ENCODE peak calls at places on chromosomes 1 and 21, in seven cellular contexts. I is gastrocnemius medialis, C is GM12878, Z is OCI-LY7, Y is hepatocyte, D is tibial artery, Q is brain microvascular endothelial cell. E is an unnamed sample. For H3K36me3, the result is how much of the 10 kb centered on the place peaks cover.

GRCh38 chr1:40532844-40533424 is 1.5 kb downstream of the ZNF684 start:
- DNase-seq in D (no peak), C (peak), Z (peak), I (no peak), Q (peak), Y (peak), E (peak)

GRCh38 chr1:165659581-165659895 is 28.5 kb downstream of the MGST3 start:
- DNase-seq in Z (no peak), Y (no peak), D (no peak), I (no peak), Q (no peak), C (no peak), E (no peak)

GRCh38 chr1:168467452-168467851 is 76.3 kb downstream of the XCL2 start:
- DNase-seq in D (no peak), I (no peak), C (peak), Y (no peak), Z (no peak), Q (no peak), E (no peak)

GRCh38 chr1:106793686-106794085 is 262.8 kb upstream of the PRMT6 start:
- DNase-seq in C (no peak), I (no peak), D (no peak), Q (no peak), Y (no peak), Z (no peak), E (no peak)

GRCh38 chr21:26100573-26100972 is 70.0 kb downstream of the APP start:
- DNase-seq in Z (no peak), Q (no peak), D (no peak), C (no peak), I (no peak), Y (no peak), E (no peak)

GRCh38 chr1:9309080-9309479 is 16.4 kb downstream of the SPSB1 start:
- DNase-seq in Y (no peak), Z (no peak), Q (no peak), I (no peak), D (no peak), C (no peak), E (no peak)

GRCh38 chr1:88117597-88117996 is 566.5 kb upstream of the PKN2 start:
- DNase-seq in Q (no peak), Y (no peak), C (no peak), I (no peak), D (no peak), Z (no peak), E (no peak)

GRCh38 chr1:92404661-92405060 is 82.1 kb downstream of the GFI1 start:
- DNase-seq in Y (no peak), I (no peak), D (no peak), Z (no peak), Q (peak), C (no peak), E (no peak)

GRCh38 chr1:24932725-24933294 is 2.7 kb upstream of the RUNX3 start:
- DNase-seq in C (no peak), Z (no peak), D (no peak), Q (no peak), Y (no peak), I (no peak), E (no peak)

GRCh38 chr1:27960762-27961645 is 1.2 kb downstream of the XKR8 start:
- DNase-seq in Y (no peak), D (peak), Q (no peak), Z (no peak), I (no peak), C (no peak), E (no peak)

GRCh38 chr1:170085089-170085488 is 10.6 kb upstream of the KIFAP3 start:
- DNase-seq in Z (no peak), C (no peak), D (no peak), Y (no peak), Q (no peak), I (no peak), E (no peak)

GRCh38 chr1:205600085-205600484 is 31.7 kb downstream of the ELK4 start:
- DNase-seq in D (no peak), Q (peak), Z (no peak), Y (no peak), C (no peak), I (no peak), E (no peak)

GRCh38 chr1:82920418-82921248 is 1078.3 kb downstream of the TTLL7 start:
- DNase-seq in C (no peak), Z (peak), Y (peak), Q (no peak), D (no peak), I (no peak), E (no peak)

GRCh38 chr1:66644331-66644730 is 107.9 kb upstream of the DYNLT5 start:
- DNase-seq in Q (no peak), Z (no peak), D (no peak), C (no peak), I (no peak), Y (no peak), E (no peak)

GRCh38 chr1:165253818-165254254 is 102.7 kb downstream of the LMX1A start:
- DNase-seq in Z (no peak), Y (no peak), Q (no peak), I (no peak), C (no peak), D (no peak), E (no peak)

GRCh38 chr21:46551636-46552241 is 53.1 kb downstream of the S100B start:
- DNase-seq in C (no peak), Q (no peak), D (no peak), Y (no peak), Z (peak), I (no peak), E (peak)

GRCh38 chr1:66648896-66649597 is 103.2 kb upstream of the DYNLT5 start:
- DNase-seq in C (peak), Y (no peak), D (no peak), Q (no peak), I (no peak), Z (peak), E (peak)

GRCh38 chr1:79741720-79742421 is 735.3 kb upstream of the ADGRL4 start:
- DNase-seq in D (no peak), Y (no peak), Z (peak), Q (no peak), I (no peak), C (peak), E (peak)

GRCh38 chr1:25027876-25028586 is 98.0 kb upstream of the RUNX3 start:
- DNase-seq in D (no peak), C (no peak), I (no peak), Q (no peak), Y (no peak), Z (no peak), E (no peak)

GRCh38 chr1:83716641-83717040 is 282.3 kb downstream of the TTLL7 start:
- DNase-seq in C (no peak), Z (no peak), Q (no peak), Y (no peak), I (no peak), D (no peak), E (no peak)

GRCh38 chr1:198064181-198064580 is 92.6 kb upstream of the NEK7 start:
- DNase-seq in C (no peak), Z (no peak), Q (no peak), D (no peak), I (no peak), Y (no peak), E (no peak)

GRCh38 chr1:244874974-244875579 is 10.7 kb upstream of the HNRNPU start:
- DNase-seq in C (no peak), Q (no peak), Z (no peak), Y (no peak), I (no peak), D (no peak), E (no peak)

GRCh38 chr1:232334811-232335210 is 295.1 kb downstream of the SIPA1L2 start:
- DNase-seq in I (no peak), Q (no peak), Y (no peak), Z (no peak), D (no peak), C (no peak), E (no peak)

GRCh38 chr21:45962531-45963224 is 18.9 kb upstream of the COL6A1 start:
- DNase-seq in Q (no peak), Z (no peak), Y (no peak), D (no peak), C (no peak), I (no peak), E (no peak)

GRCh38 chr1:12114916-12115315 is 51.8 kb downstream of the TNFRSF8 start:
- DNase-seq in C (no peak), Y (no peak), I (no peak), D (no peak), Q (no peak), Z (no peak), E (no peak)

GRCh38 chr1:236854602-236854978 is 59.5 kb downstream of the MTR start:
- DNase-seq in I (no peak), C (no peak), Y (no peak), Z (no peak), D (no peak), Q (peak), E (no peak)
- H3K4me3 ChIP-seq in I (no peak), C (no peak), Y (no peak), Z (no peak), D (no peak), Q (no peak), E (no peak)

GRCh38 chr1:109947582-109948284 is 36.8 kb upstream of the AHCYL1 start:
- DNase-seq in Z (no peak), Y (no peak), I (no peak), D (no peak), C (no peak), Q (no peak), E (no peak)

GRCh38 chr1:109950033-109950432 is 34.5 kb upstream of the AHCYL1 start:
- DNase-seq in I (no peak), Y (no peak), D (no peak), C (no peak), Z (no peak), Q (no peak), E (no peak)

GRCh38 chr1:109948285-109948630 is 36.3 kb upstream of the AHCYL1 start:
- DNase-seq in I (no peak), Q (no peak), Z (no peak), C (no peak), Y (no peak), D (no peak), E (no peak)

GRCh38 chr1:109942434-109942833 is 31.8 kb downstream of the CSF1 start:
- DNase-seq in Q (no peak), C (no peak), I (no peak), D (no peak), Z (no peak), Y (no peak), E (no peak)

DNA sequence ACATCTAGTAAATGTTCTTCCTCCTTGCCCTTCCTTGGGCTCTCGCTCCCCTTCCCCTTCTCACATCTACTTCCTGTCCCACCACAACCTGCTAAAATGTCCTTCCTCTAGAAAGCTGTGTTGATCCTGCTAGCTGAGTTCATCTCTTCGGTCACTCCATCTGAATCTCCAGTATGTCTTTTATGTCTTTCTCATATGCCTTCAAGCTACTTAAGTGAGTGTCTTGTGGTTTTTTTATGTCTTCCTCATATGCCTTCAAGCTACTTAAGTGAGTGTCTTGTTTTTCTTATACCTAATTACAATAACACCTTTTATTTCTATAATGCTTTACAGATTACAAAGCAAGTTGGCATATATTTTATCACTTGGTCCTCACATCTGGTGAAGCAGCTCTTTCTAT is 33.9 kb downstream of the CSF1 start:
- DNase-seq in Y (no peak), I (no peak), C (no peak), Z (no peak), Q (no peak), D (no peak), E (no peak)
- H3K36me3 ChIP-seq in Y (under half), I (under half), C (under half), Z (under half), Q (under half), D (under half), E (under half)

GRCh38 chr1:201906336-201906735 is 17.6 kb downstream of the SHISA4 start:
- DNase-seq in D (no peak), Z (no peak), I (no peak), Y (no peak), C (no peak), Q (no peak), E (no peak)

GRCh38 chr1:201904579-201904978 is 15.9 kb downstream of the SHISA4 start:
- DNase-seq in Z (no peak), Y (peak), C (no peak), Q (peak), I (no peak), D (peak), E (no peak)

GRCh38 chr1:201905234-201905890 is 16.7 kb downstream of the SHISA4 start:
- DNase-seq in Y (no peak), Z (no peak), C (no peak), D (no peak), Q (no peak), I (no peak), E (no peak)

GRCh38 chr1:201911827-201912571 is 23.3 kb downstream of the SHISA4 start:
- DNase-seq in C (no peak), Q (no peak), Z (no peak), D (no peak), I (no peak), Y (no peak), E (no peak)

GRCh38 chr1:201907621-201908020 is 18.9 kb downstream of the SHISA4 start:
- DNase-seq in D (no peak), Y (no peak), I (no peak), Q (no peak), Z (no peak), C (no peak), E (no peak)
- TF ChIP-seq CTCF in D (no peak), Y (no peak), I (no peak), Q (no peak), Z (no peak), C (no peak), E (no peak)

GRCh38 chr1:192266645-192267044 is 50.1 kb upstream of the RGS21 start:
- DNase-seq in C (no peak), I (no peak), Z (no peak), D (no peak), Q (no peak), Y (no peak), E (no peak)
- H3K4me3 ChIP-seq in C (no peak), I (no peak), Z (no peak), D (no peak), Q (no peak), Y (no peak), E (no peak)

DNA sequence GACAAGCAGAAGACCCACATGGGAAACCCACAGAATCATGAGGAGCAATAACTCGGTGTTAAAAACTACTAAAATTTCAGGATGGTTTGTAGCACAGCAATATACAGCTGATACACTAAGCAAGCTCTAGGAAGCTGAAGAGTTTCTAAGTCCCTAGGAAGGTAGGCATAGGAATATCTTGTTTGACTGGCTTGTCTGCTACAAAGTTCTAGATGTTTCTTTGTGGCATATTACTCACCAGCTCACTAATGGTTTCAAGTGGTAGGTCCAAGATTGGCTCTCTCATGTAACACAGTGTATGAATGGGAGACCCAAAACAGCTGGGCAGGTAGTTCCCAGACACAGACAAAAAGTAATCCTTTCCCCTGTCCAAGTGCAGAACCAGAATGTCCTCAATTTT is 13.3 kb upstream of the MTF1 start:
- DNase-seq in I (no peak), Z (no peak), Q (no peak), C (no peak), D (no peak), Y (no peak), E (no peak)
- H3K36me3 ChIP-seq in I (half or more), Z (half or more), Q (under half), C (under half), D (half or more), Y (under half), E (under half)

DNA sequence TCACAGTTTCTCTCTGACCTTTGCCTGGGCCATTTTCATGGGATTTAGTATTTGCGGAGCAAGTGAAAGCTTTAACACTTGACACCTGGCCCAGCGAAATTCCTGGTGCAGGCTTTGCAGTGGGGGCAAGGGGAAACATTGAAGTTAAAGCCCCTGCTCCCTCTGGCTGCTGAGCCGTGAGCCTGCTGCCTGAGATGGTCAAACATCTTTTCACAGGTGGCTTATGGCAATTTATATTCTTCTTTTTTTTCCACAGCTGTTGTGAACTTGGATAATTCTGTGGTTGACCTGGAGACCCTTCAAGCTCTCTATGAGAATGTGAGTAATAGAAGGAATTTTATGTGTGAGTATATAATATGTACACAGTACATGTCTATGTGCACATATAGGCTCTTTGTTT is 202.9 kb downstream of the FMN2 start:
- DNase-seq in Q (no peak), D (no peak), C (no peak), I (no peak), Y (no peak), Z (no peak), E (no peak)
- TF ChIP-seq CTCF in Q (peak), D (no peak), C (no peak), I (no peak), Y (peak), Z (no peak), E (no peak)

DNA sequence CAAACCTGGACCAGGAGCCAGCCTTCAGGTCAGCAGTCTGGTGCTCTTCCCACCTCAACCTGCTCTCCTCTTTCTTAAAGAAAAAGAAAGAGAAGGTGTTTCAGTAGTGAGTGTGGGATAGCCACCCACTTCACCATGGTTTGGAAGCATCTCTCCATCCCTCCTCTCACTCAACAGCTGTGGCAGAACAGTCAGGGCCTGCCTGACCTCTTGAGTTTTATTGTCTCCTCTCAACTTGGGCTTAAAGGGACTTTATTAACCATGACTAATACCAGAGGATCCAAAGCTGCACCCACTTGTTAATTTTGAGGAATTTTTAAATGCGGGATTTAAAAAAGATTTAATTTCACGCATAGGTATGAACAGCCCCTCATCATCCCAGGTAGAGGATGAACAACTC is 570 bp upstream of the VASH2 start:
- DNase-seq in Y (no peak), C (no peak), Z (no peak), Q (no peak), I (no peak), D (no peak), E (no peak)
- H3K4me3 ChIP-seq in Y (peak), C (peak), Z (peak), Q (peak), I (peak), D (peak), E (peak)

DNA sequence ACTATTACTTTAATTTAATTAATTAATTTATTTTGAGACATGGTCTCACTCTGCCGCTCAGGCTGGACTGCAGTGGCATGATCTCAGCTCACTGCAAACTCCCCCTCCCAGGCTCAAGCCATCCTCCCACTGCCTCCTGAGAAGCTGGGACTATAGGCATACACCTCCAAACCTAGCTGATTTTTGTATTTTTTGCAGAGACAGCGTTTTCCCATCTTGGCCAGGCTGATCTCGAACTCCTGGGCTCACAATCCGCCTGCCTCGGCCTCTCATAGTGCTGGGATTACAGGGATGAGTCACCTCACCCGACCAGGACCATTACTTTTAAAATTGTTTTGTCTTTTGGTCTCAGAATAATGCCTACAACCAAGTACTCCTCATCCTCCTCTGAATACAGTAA is 15.6 kb downstream of the YY1AP1 start:
- DNase-seq in Q (no peak), C (no peak), Z (no peak), Y (no peak), I (no peak), D (no peak), E (no peak)
- H3K36me3 ChIP-seq in Q (half or more), C (under half), Z (half or more), Y (under half), I (half or more), D (half or more), E (under half)

DNA sequence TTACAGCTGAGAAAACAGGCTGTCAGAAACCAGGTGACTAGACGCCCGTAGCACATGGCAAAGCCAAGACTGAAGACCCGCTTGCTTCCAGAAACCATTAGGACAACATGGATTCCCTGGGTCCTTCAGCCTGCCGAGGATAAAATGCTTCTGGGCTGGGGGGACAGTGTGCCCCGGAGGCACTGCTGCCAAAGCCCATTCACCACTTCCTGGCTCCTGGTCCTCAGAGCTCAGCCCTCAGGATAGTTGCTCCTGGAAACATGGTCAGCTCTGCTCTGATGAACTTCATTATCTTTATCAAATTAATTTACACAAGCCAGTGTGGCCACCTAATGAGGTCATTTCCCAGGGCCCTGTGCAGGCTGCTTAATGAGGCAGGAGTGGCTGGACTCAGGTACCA is 41.1 kb upstream of the ACTL8 start:
- DNase-seq in C (no peak), Y (no peak), D (no peak), Z (no peak), Q (no peak), I (no peak), E (no peak)
- TF ChIP-seq CTCF in C (no peak), Y (no peak), D (no peak), Z (no peak), Q (no peak), I (no peak), E (no peak)

E was measured in GM06990.